ENCODE peak calls at places on chromosomes 4 and X, in four cellular contexts. One of them, this sample, is unnamed.

GRCh38 chr4:169492436-169493163 is 119.8 kb downstream of the NEK1 start:
- DNase-seq in T-cell: peak; percentile 15
- DNase-seq in RCC 7860: peak; percentile 21
- DNase-seq in esophagus squamous epithelium: no peak
- DNase-seq in this sample: no peak

GRCh38 chrX:5957506-5957905 is 271.2 kb downstream of the NLGN4X start:
- DNase-seq in T-cell: no peak
- DNase-seq in RCC 7860: no peak
- DNase-seq in esophagus squamous epithelium: no peak
- DNase-seq in this sample: no peak

GRCh38 chrX:24245201-24245600 is 68.7 kb downstream of the SUPT20HL2 start:
- DNase-seq in T-cell: no peak
- DNase-seq in RCC 7860: peak; percentile 22
- DNase-seq in esophagus squamous epithelium: peak; percentile 3
- DNase-seq in this sample: no peak

GRCh38 chr4:68906238-68907137 is 45.1 kb downstream of the UGT2A3 start:
- DNase-seq in T-cell: no peak
- DNase-seq in RCC 7860: no peak
- DNase-seq in esophagus squamous epithelium: no peak
- DNase-seq in this sample: no peak

GRCh38 chr4:138919094-138919936 is 96.3 kb upstream of the NOCT start:
- DNase-seq in T-cell: peak; percentile 30
- DNase-seq in RCC 7860: peak; percentile 53
- DNase-seq in esophagus squamous epithelium: no peak
- DNase-seq in this sample: peak; percentile 80

GRCh38 chr4:163623787-163624186 is 129.3 kb downstream of the TMA16 start:
- DNase-seq in T-cell: no peak
- DNase-seq in RCC 7860: no peak
- DNase-seq in esophagus squamous epithelium: no peak
- DNase-seq in this sample: no peak

GRCh38 chrX:9562851-9563250 is 98.0 kb downstream of the TBL1X start:
- DNase-seq in T-cell: no peak
- DNase-seq in RCC 7860: peak; percentile 90
- DNase-seq in esophagus squamous epithelium: no peak
- DNase-seq in this sample: peak; percentile 30

GRCh38 chrX:22963186-22963585 is 36.6 kb upstream of the DDX53 start:
- DNase-seq in T-cell: no peak
- DNase-seq in RCC 7860: no peak
- DNase-seq in esophagus squamous epithelium: no peak
- DNase-seq in this sample: no peak

GRCh38 chr4:110515676-110516075 is 39.7 kb downstream of the ENPEP start:
- DNase-seq in T-cell: no peak
- DNase-seq in RCC 7860: no peak
- DNase-seq in esophagus squamous epithelium: no peak
- DNase-seq in this sample: no peak

GRCh38 chr4:183971938-183972490 is 66.9 kb downstream of the STOX2 start:
- DNase-seq in T-cell: no peak
- DNase-seq in RCC 7860: no peak
- DNase-seq in esophagus squamous epithelium: no peak
- DNase-seq in this sample: no peak

GRCh38 chr4:8157496-8157895 is 1.1 kb downstream of the ABLIM2 start:
- DNase-seq in T-cell: no peak
- DNase-seq in RCC 7860: no peak
- DNase-seq in esophagus squamous epithelium: no peak
- DNase-seq in this sample: peak; percentile 88

GRCh38 chr4:82899339-82899738 is 1.2 kb upstream of the THAP9 start:
- DNase-seq in T-cell: no peak
- DNase-seq in RCC 7860: no peak
- DNase-seq in esophagus squamous epithelium: no peak
- DNase-seq in this sample: no peak

GRCh38 chr4:134326866-134327265 is 125.3 kb upstream of the PABPC4L start:
- DNase-seq in T-cell: no peak
- DNase-seq in RCC 7860: no peak
- DNase-seq in esophagus squamous epithelium: no peak
- DNase-seq in this sample: no peak

GRCh38 chr4:132227349-132228165 is 921.5 kb upstream of the PCDH10 start:
- DNase-seq in T-cell: no peak
- DNase-seq in RCC 7860: peak; percentile 36
- DNase-seq in esophagus squamous epithelium: no peak
- DNase-seq in this sample: peak; percentile 15

GRCh38 chr4:186074189-186074588 is 5.2 kb downstream of the TLR3 start:
- DNase-seq in T-cell: no peak
- DNase-seq in RCC 7860: peak; percentile 3
- DNase-seq in esophagus squamous epithelium: no peak
- DNase-seq in this sample: no peak